ENCODE peak calls at places on chromosomes 3 and 15, in seven cellular contexts. Z is heart left ventricle, Y is heart right ventricle, V is endothelial cell, O is Peyer's patch, B is adrenal gland, M is IMR-90. N is an unnamed sample.
A peak's percentile ranks its signal among the peaks of the same experiment; 100 is the strongest.

GRCh38 chr3:24199775-24200247 is 254.7 kb downstream of the NR1D2 start:
- DNase-seq in M (no peak), Y (no peak), V (no peak), B (no peak), Z (no peak), O (no peak), N (no peak)

GRCh38 chr3:130609166-130609574 is 92.2 kb downstream of the COL6A6 start:
- DNase-seq in B (peak; percentile 16), O (no peak), M (no peak), Z (peak; percentile 73), Y (peak; percentile 31), V (no peak), N (no peak)

GRCh38 chr15:93348711-93349110 is 259.7 kb upstream of the RGMA start:
- DNase-seq in Y (no peak), O (no peak), B (no peak), M (no peak), Z (no peak), V (no peak), N (no peak)

GRCh38 chr3:142997330-142997729 is 4.0 kb upstream of the U2SURP start:
- DNase-seq in B (no peak), V (no peak), Z (no peak), O (no peak), Y (no peak), M (no peak), N (no peak)

GRCh38 chr3:127900536-127900935 is 14.5 kb upstream of the KBTBD12 start:
- DNase-seq in Y (no peak), Z (no peak), V (no peak), B (no peak), O (no peak), M (no peak), N (no peak)

GRCh38 chr3:14598143-14598569 is 53.4 kb upstream of the CCDC174 start:
- DNase-seq in B (no peak), Z (no peak), Y (no peak), M (peak; percentile 39), O (no peak), V (peak; percentile 63), N (no peak)

GRCh38 chr3:2198880-2199279 is 100.2 kb downstream of the CNTN4 start:
- DNase-seq in O (no peak), V (no peak), B (no peak), Z (no peak), Y (no peak), M (no peak), N (no peak)

GRCh38 chr3:56269755-56270154 is 198.5 kb downstream of the ERC2 start:
- DNase-seq in Z (peak; percentile 37), M (no peak), O (no peak), Y (no peak), B (no peak), V (no peak), N (no peak)

GRCh38 chr15:95850837-95851236 is 479.7 kb upstream of the NR2F2 start:
- DNase-seq in B (no peak), V (no peak), Y (no peak), M (no peak), Z (no peak), O (no peak), N (no peak)

GRCh38 chr3:151838574-151839312 is 24.8 kb downstream of the AADAC start:
- DNase-seq in V (peak; percentile 47), B (peak; percentile 57), M (peak; percentile 88), Z (no peak), O (no peak), Y (no peak), N (no peak)

GRCh38 chr3:45596290-45596791 is 1.8 kb downstream of the LIMD1 start:
- DNase-seq in Z (peak; percentile 39), V (no peak), B (no peak), M (no peak), O (peak; percentile 80), Y (no peak), N (peak; percentile 59)

GRCh38 chr3:171829841-171830559 is 13.1 kb upstream of the TMEM212 start:
- DNase-seq in Z (peak; percentile 92), O (peak; percentile 19), Y (peak; percentile 81), V (peak; percentile 77), B (peak; percentile 88), M (peak; percentile 85), N (no peak)

GRCh38 chr15:90902656-90902995 is 476 bp upstream of the MAN2A2 start:
- DNase-seq in Y (no peak), B (no peak), M (no peak), V (no peak), Z (no peak), O (no peak), N (no peak)

GRCh38 chr3:54193093-54193492 is 70.7 kb downstream of the CACNA2D3 start:
- DNase-seq in Y (no peak), O (no peak), M (no peak), B (no peak), V (no peak), Z (no peak), N (no peak)

GRCh38 chr3:130621824-130622223 is 104.8 kb downstream of the COL6A6 start:
- DNase-seq in B (no peak), M (no peak), V (no peak), Y (no peak), O (no peak), Z (no peak), N (no peak)

GRCh38 chr15:88800026-88800425 is 3.2 kb upstream of the ACAN start:
- DNase-seq in Z (no peak), V (no peak), Y (no peak), O (no peak), B (no peak), M (peak; percentile 40), N (no peak)

GRCh38 chr3:87997298-87997697 is 61.5 kb downstream of the CGGBP1 start:
- DNase-seq in B (peak; percentile 22), M (no peak), O (peak; percentile 37), V (no peak), Y (no peak), Z (no peak), N (no peak)

GRCh38 chr15:88630798-88631463 is 7.9 kb upstream of the ISG20 start:
- DNase-seq in Z (no peak), B (no peak), M (no peak), O (no peak), V (no peak), Y (no peak), N (no peak)

GRCh38 chr3:113741086-113741485 is 5.0 kb downstream of the NAA50 start:
- DNase-seq in M (no peak), Y (no peak), V (no peak), Z (no peak), B (no peak), O (no peak), N (no peak)

GRCh38 chr15:44029940-44030568 is 165.0 kb downstream of the FRMD5 start:
- DNase-seq in B (no peak), Z (no peak), M (peak; percentile 60), O (no peak), Y (no peak), V (no peak), N (no peak)

GRCh38 chr3:44682182-44682896 is 30.1 kb upstream of the ZNF502 start:
- DNase-seq in Y (no peak), B (no peak), Z (no peak), V (no peak), O (no peak), M (peak; percentile 19), N (no peak)

GRCh38 chr3:52084954-52085730 is 28.8 kb upstream of the DUSP7 start:
- DNase-seq in V (peak; percentile 23), Z (peak; percentile 9), O (no peak), Y (no peak), B (no peak), M (no peak), N (no peak)

GRCh38 chr3:22729212-22729611 is 473.9 kb upstream of the UBE2E2 start:
- DNase-seq in Z (no peak), M (no peak), V (no peak), O (no peak), B (no peak), Y (no peak), N (no peak)

GRCh38 chr3:184186184-184186901 is at the start of gene ABCF3:
- DNase-seq in M (peak; percentile 54), B (peak; percentile 78), O (no peak), Z (peak; percentile 70), V (no peak), Y (peak; percentile 58), N (no peak)

GRCh38 chr3:69425249-69425648 is 39.4 kb upstream of the FRMD4B start:
- DNase-seq in M (peak; percentile 7), B (no peak), V (peak; percentile 46), Z (no peak), Y (no peak), O (no peak), N (no peak)

GRCh38 chr3:126914226-126914625 is 68.7 kb upstream of the PLXNA1 start:
- DNase-seq in Y (no peak), M (no peak), Z (no peak), V (no peak), O (no peak), B (no peak), N (no peak)

GRCh38 chr15:40274350-40275274 is 8.3 kb downstream of the ANKRD63 start:
- DNase-seq in B (peak; percentile 84), M (peak; percentile 78), O (peak; percentile 86), Y (peak; percentile 81), Z (peak; percentile 85), V (peak; percentile 92), N (peak; percentile 86)

GRCh38 chr3:107430214-107431047 is 53.2 kb downstream of the CCDC54 start:
- DNase-seq in O (no peak), M (peak; percentile 19), Y (no peak), B (peak; percentile 20), V (peak; percentile 9), Z (peak; percentile 29), N (no peak)

GRCh38 chr3:168534761-168535160 is 439.0 kb upstream of the GOLIM4 start:
- DNase-seq in M (no peak), Y (no peak), V (no peak), O (no peak), B (no peak), Z (no peak), N (no peak)
- TF ChIP-seq CTCF in M (no peak), Y (no peak), V (no peak), O (no peak), B (no peak), Z (no peak), N (no peak)

GRCh38 chr15:23629234-23629805 is 18.3 kb downstream of the MAGEL2 start:
- DNase-seq in V (no peak), Y (no peak), O (no peak), M (no peak), Z (no peak), B (no peak), N (no peak)
- TF ChIP-seq CTCF in V (peak; percentile 55), Y (peak; percentile 21), O (peak; percentile 24), M (peak; percentile 24), Z (no peak), B (peak; percentile 26), N (no peak)

GRCh38 chr3:134282659-134283047 is 32.0 kb upstream of the RYK start:
- DNase-seq in B (no peak), Z (no peak), O (no peak), Y (no peak), M (no peak), V (no peak), N (no peak)
- TF ChIP-seq CTCF in B (no peak), Z (no peak), O (no peak), Y (no peak), M (no peak), V (no peak), N (no peak)

GRCh38 chr3:81643721-81644120 is 117.7 kb downstream of the GBE1 start:
- DNase-seq in O (no peak), M (peak; percentile 45), Y (no peak), Z (no peak), V (peak; percentile 11), B (peak; percentile 21), N (no peak)
- TF ChIP-seq CTCF in O (peak; percentile 40), M (peak; percentile 47), Y (peak; percentile 30), Z (peak; percentile 34), V (no peak), B (peak; percentile 42), N (no peak)